ENCODE peak calls at places on chromosomes 7 and 10, in five cellular contexts. J is endothelial cell; Z is HFF-Myc; C is CD8-positive, alpha-beta T cell; A is neural progenitor cell. U is an unnamed sample.

GRCh38 chr10:72265925-72266865 is 7.5 kb upstream of the DDIT4 start:
- DNase-seq in Z (no peak), J (no peak), C (no peak), A (no peak), U (no peak)

GRCh38 chr7:51878869-51879268 is 562.3 kb upstream of the COBL start:
- DNase-seq in C (no peak), Z (no peak), A (peak), J (no peak), U (no peak)

GRCh38 chr10:114499630-114500190 is 95.4 kb upstream of the AFAP1L2 start:
- DNase-seq in C (no peak), J (no peak), A (no peak), Z (no peak), U (peak)

GRCh38 chr7:46525876-46526275 is 604.8 kb upstream of the IGFBP3 start:
- DNase-seq in A (no peak), C (no peak), Z (no peak), J (no peak), U (no peak)

GRCh38 chr10:5944389-5945202 is 32.7 kb downstream of the IL15RA start:
- DNase-seq in C (no peak), A (no peak), Z (peak), J (no peak), U (no peak)

GRCh38 chr7:64307254-64308018 is 6.3 kb upstream of the ZNF736 start:
- DNase-seq in A (no peak), J (peak), C (peak), Z (peak), U (peak)

GRCh38 chr7:30327813-30328212 is 43.4 kb downstream of the ZNRF2 start:
- DNase-seq in J (no peak), C (no peak), A (no peak), Z (no peak), U (no peak)

GRCh38 chr7:40850017-40850416 is 715.2 kb downstream of the SUGCT start:
- DNase-seq in A (no peak), J (no peak), C (no peak), Z (no peak), U (no peak)

GRCh38 chr7:43485580-43485979 is 97.3 kb upstream of the STK17A start:
- DNase-seq in C (no peak), J (no peak), Z (no peak), A (no peak), U (no peak)

GRCh38 chr10:91206837-91207474 is 13.5 kb upstream of the PCGF5 start:
- DNase-seq in C (no peak), Z (no peak), J (no peak), A (no peak), U (no peak)

GRCh38 chr7:83677180-83677866 is 28.4 kb upstream of the SEMA3E start:
- DNase-seq in J (no peak), A (no peak), C (no peak), Z (peak), U (no peak)

GRCh38 chr7:1952169-1952760 is 280.5 kb downstream of the MAD1L1 start:
- DNase-seq in A (no peak), C (no peak), J (no peak), Z (no peak), U (no peak)

GRCh38 chr7:128236924-128237586 is 4.0 kb upstream of the LEP start:
- DNase-seq in Z (peak), C (peak), A (no peak), J (no peak), U (no peak)

GRCh38 chr10:109480836-109481235 is 442.5 kb downstream of the XPNPEP1 start:
- DNase-seq in Z (no peak), J (no peak), A (no peak), C (no peak), U (no peak)

GRCh38 chr10:130485958-130486680 is 349.9 kb downstream of the GLRX3 start:
- DNase-seq in C (no peak), A (no peak), Z (no peak), J (no peak), U (no peak)

GRCh38 chr10:43208147-43209063 is 58.5 kb downstream of the RASGEF1A start:
- DNase-seq in Z (no peak), C (no peak), J (peak), A (no peak), U (peak)

GRCh38 chr10:1367938-1368697 is 311.9 kb downstream of the WDR37 start:
- DNase-seq in J (no peak), C (no peak), A (no peak), Z (no peak), U (no peak)

GRCh38 chr10:113329121-113329596 is 223.7 kb upstream of the HABP2 start:
- DNase-seq in J (no peak), C (no peak), A (no peak), Z (no peak), U (no peak)

GRCh38 chr7:1755783-1756626 is 85.9 kb downstream of the ELFN1 start:
- DNase-seq in J (no peak), A (no peak), Z (no peak), C (no peak), U (no peak)

GRCh38 chr7:169165-169853 is 23.1 kb upstream of the FAM20C start:
- DNase-seq in Z (no peak), C (no peak), J (no peak), A (peak), U (no peak)

GRCh38 chr10:124025638-124026336 is 67.6 kb downstream of the CHST15 start:
- DNase-seq in Z (no peak), C (no peak), J (peak), A (peak), U (no peak)

GRCh38 chr10:78805176-78805575 is 263.6 kb upstream of the ZMIZ1 start:
- DNase-seq in A (no peak), C (no peak), J (no peak), Z (peak), U (no peak)

GRCh38 chr7:95723583-95724180 is 48.7 kb upstream of the DYNC1I1 start:
- DNase-seq in Z (no peak), J (peak), A (peak), C (no peak), U (no peak)

GRCh38 chr7:125383324-125383723 is 453.7 kb upstream of the POT1 start:
- DNase-seq in A (no peak), J (no peak), Z (no peak), C (no peak), U (no peak)

GRCh38 chr7:2971914-2972530 is 71.6 kb downstream of the CARD11 start:
- DNase-seq in A (no peak), J (no peak), C (no peak), Z (no peak), U (no peak)

GRCh38 chr10:97757471-97757870 is 14.3 kb downstream of the SFRP5 start:
- DNase-seq in J (no peak), C (no peak), Z (no peak), A (no peak), U (no peak)

GRCh38 chr10:51832652-51833383 is 133.4 kb upstream of the CSTF2T start:
- DNase-seq in Z (peak), J (no peak), A (peak), C (no peak), U (no peak)

GRCh38 chr7:99525713-99526440 is 21.4 kb downstream of the ZKSCAN5 start:
- DNase-seq in J (peak), Z (no peak), C (no peak), A (peak), U (no peak)

DNA sequence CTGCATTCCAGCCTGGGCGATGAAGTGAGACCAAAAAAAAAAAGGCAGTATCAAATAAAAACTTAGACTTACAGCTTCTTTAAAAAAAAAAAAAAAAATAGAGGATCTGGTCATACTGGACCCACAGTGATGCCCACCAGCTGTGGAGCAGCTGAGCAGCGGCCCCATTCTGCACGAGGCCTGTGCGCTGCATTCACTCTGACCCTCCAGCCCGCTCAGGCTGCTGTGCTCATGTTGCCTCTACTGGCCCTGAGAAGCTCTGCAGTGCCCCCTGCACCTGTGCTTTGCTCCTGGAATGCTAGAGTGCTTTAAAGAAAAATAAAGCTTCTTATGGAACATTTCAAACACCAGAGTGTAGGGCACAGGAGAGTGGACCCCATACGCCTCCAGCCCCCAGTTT is 33.2 kb downstream of the TMEM120A start:
- DNase-seq in A (peak), Z (no peak), C (no peak), J (no peak), U (no peak)
- TF ChIP-seq CTCF in A (peak), Z (peak), C (no peak), J (no peak), U (no peak)

DNA sequence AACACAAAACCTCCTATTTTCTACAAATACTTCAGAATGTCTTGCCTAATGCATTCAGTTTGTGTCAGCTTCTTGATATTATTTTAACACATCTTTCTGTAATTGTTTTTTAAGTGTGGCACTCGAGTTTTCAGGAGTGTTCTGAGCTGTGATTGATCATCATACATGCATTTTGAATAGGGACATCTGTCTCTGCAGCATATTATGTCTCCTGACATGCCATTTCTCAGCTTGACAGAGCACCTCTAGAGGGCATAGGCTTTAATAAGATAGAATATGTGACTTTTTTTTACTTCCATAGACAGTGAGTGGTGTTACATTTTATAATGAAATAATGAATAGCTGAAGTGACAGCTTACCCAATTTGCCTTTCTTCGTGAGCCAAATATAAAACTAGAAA is 219.2 kb upstream of the HDAC9 start:
- DNase-seq in Z (no peak), A (no peak), C (no peak), J (no peak), U (no peak)
- TF ChIP-seq CTCF in Z (no peak), A (no peak), C (no peak), J (no peak), U (no peak)

DNA sequence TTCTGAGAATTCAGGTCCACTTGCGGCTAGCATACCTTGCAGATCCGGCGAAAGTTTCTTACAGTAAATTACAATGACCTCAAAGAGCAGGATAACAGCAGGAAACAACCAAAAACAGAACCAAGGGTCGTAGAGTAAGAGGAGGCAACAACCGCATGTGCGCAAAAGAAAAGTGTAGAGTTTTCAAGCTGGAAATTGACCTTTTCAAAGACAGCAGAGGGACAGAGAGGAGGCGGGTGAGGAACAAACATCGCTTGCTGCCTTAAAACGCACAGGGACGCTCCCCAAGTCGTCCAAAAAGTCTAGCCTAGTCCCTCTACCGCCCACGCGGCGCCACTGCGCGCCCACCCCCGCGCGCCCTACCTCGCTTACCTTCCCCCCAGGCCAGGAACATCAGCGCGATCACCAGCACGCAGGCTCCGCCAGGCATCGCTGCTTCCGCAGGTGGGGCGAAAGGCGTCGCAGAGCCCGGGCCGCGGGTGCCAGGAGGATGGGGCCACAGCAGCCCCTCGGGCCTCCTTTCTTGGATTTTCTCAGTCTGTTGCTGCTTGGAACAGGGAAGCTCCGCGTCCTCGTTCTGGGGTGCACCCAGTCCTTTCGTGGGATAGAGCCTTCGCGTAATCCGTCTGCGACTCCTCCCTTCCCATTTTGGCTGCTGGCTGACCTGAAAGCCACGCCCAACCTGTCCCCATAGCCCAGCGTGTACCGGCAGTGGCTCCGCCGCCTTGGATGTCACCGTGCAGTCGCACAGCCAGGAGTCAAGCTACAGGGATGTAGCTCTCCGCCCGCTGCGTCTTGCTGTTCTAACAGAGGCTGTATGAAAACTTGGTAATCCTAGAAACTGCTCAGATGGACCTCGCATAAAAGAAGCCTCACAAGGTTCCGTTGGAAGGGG is at the start of gene VWDE:
- DNase-seq in A (peak), J (peak), C (no peak), Z (no peak), U (no peak)
- TF ChIP-seq CTCF in A (peak), J (no peak), C (no peak), Z (no peak), U (no peak)

GRCh38 chr7:4886671-4887070 is 3.2 kb upstream of the RADIL start:
- DNase-seq in J (no peak), A (no peak), C (no peak), Z (no peak), U (no peak)
- TF ChIP-seq CTCF in J (no peak), A (no peak), C (no peak), Z (no peak), U (no peak)

GRCh38 chr7:32089678-32090077 is 19.5 kb upstream of the PDE1C start:
- DNase-seq in J (no peak), Z (no peak), A (no peak), C (no peak), U (no peak)
- TF ChIP-seq CTCF in J (no peak), Z (no peak), A (no peak), C (no peak), U (no peak)

GRCh38 chr7:49112222-49112621 is 187.9 kb downstream of the CDC14C start:
- DNase-seq in C (no peak), Z (no peak), J (no peak), A (no peak), U (no peak)
- TF ChIP-seq CTCF in C (no peak), Z (no peak), J (no peak), A (no peak), U (no peak)

DNA sequence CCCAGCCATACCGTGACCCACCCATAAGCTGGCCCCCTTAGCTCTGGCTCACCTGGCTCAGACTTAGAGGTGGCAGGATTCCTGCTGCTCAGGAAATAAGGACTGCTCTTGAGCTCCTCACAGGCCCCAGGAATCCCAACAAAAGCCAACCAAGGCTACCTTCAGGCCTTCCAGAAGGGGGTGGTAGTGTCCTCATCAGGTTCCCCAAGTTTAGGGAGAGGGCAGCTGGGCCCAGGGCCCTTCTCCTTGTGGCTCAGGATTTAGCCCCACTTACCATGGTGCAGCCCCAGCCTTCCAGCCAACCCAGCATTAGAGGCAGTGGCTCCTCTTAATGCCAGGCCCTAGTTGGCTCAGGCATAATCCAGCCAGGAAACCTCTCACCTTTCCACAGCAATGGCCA is 23.5 kb downstream of the NPFFR1 start:
- DNase-seq in J (no peak), Z (no peak), C (no peak), A (no peak), U (no peak)
- TF ChIP-seq CTCF in J (no peak), Z (no peak), C (no peak), A (peak), U (no peak)

DNA sequence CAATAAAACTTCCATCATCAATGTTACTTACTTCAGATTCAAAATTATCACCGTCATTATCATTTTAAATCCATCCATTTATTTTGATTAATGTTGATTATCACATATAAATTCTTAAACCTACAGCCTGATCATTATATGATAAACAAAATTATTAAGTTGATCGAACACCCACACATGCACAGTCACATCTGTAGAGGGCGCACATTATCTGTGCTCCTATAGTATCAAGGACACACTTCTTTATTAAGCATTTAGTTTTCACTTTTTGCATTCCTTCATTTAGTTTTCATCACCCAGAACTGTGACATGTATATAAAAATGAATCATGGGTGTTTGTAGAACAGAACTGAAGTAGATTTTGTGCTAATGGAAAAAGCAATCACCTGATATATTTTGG is 26.2 kb upstream of the ZNF716 start:
- DNase-seq in C (no peak), A (no peak), J (no peak), Z (no peak), U (no peak)
- TF ChIP-seq CTCF in C (no peak), A (no peak), J (no peak), Z (no peak), U (no peak)

GRCh38 chr7:155003215-155003999 is 483 bp upstream of the PAXIP1 start:
- DNase-seq in Z (peak), C (peak), A (peak), J (peak), U (peak)

GRCh38 chr7:155002411-155003214 is at the start of gene PAXIP1:
- DNase-seq in C (peak), Z (no peak), J (peak), A (peak), U (peak)

GRCh38 chr7:155011081-155011480 is 8.2 kb upstream of the PAXIP1 start:
- DNase-seq in A (no peak), Z (no peak), J (no peak), C (no peak), U (no peak)

GRCh38 chr7:155009570-155010157 is 6.7 kb upstream of the PAXIP1 start:
- DNase-seq in C (no peak), Z (no peak), J (no peak), A (peak), U (no peak)

GRCh38 chr7:155007947-155008346 is 5.0 kb upstream of the PAXIP1 start:
- DNase-seq in J (peak), Z (no peak), C (peak), A (peak), U (no peak)
- TF ChIP-seq CTCF in J (no peak), Z (peak), C (no peak), A (peak), U (no peak)

GRCh38 chr10:13472359-13472758 is 56.5 kb downstream of the BEND7 start:
- DNase-seq in C (no peak), J (no peak), A (no peak), Z (no peak), U (no peak)

GRCh38 chr10:13473986-13474385 is 54.8 kb downstream of the BEND7 start:
- DNase-seq in J (no peak), Z (no peak), C (no peak), A (no peak), U (no peak)

GRCh38 chr10:13475124-13475523 is 53.7 kb downstream of the BEND7 start:
- DNase-seq in J (no peak), A (no peak), C (no peak), Z (no peak), U (no peak)

GRCh38 chr10:13470270-13470669 is 58.5 kb downstream of the BEND7 start:
- DNase-seq in Z (no peak), J (no peak), A (no peak), C (no peak), U (no peak)
- TF ChIP-seq CTCF in Z (peak), J (no peak), A (peak), C (no peak), U (no peak)

U was measured in activated B cell treated with CpG ODN at 0.5 μM for 24 hours.